ENCODE peak calls at places on chromosomes 6 and 20, in eight cellular contexts. B is iPS-NIHi11, N is BE2C, A is NCI-H2081, L is T1000, V is mucosa of gallbladder, Y is progenitor cell of endocrine pancreas, E is left cardiac atrium. X is an unnamed sample.

GRCh38 chr6:30915591-30915946 is 1.5 kb downstream of the VARS2 start:
- DNase-seq in B (peak), N (peak), A (peak), L (no peak), V (peak), Y (no peak), E (no peak), X (peak)

GRCh38 chr6:32604434-32604877 is 14.8 kb upstream of the HLA-DRB1 start:
- DNase-seq in B (no peak), N (no peak), A (no peak), L (no peak), V (no peak), Y (no peak), E (no peak), X (no peak)

GRCh38 chr6:106783631-106784566 is 154.5 kb downstream of the QRSL1 start:
- DNase-seq in B (no peak), N (no peak), A (no peak), L (peak), V (peak), Y (no peak), E (no peak), X (peak)

GRCh38 chr20:19712737-19713260 is 45.3 kb upstream of the RIN2 start:
- DNase-seq in B (no peak), N (no peak), A (no peak), L (no peak), V (no peak), Y (no peak), E (no peak), X (no peak)

GRCh38 chr6:160972111-160972510 is 19.5 kb upstream of the MAP3K4 start:
- DNase-seq in B (no peak), N (no peak), A (no peak), L (no peak), V (no peak), Y (no peak), E (no peak), X (no peak)

GRCh38 chr20:50804453-50805348 is 9.8 kb downstream of the BCAS4 start:
- DNase-seq in B (no peak), N (no peak), A (no peak), L (no peak), V (no peak), Y (no peak), E (no peak), X (no peak)

GRCh38 chr20:38812182-38812581 is 6.7 kb downstream of the PPP1R16B start:
- DNase-seq in B (no peak), N (no peak), A (no peak), L (no peak), V (no peak), Y (no peak), E (no peak), X (no peak)

GRCh38 chr6:42135161-42135560 is 7.3 kb downstream of the C6orf132 start:
- DNase-seq in B (no peak), N (no peak), A (no peak), L (no peak), V (no peak), Y (no peak), E (no peak), X (no peak)

GRCh38 chr6:31186052-31186734 is 15.7 kb upstream of the POU5F1 start:
- DNase-seq in B (no peak), N (no peak), A (no peak), L (no peak), V (peak), Y (no peak), E (peak), X (no peak)

GRCh38 chr20:32249030-32249738 is 28.3 kb upstream of the KIF3B start:
- DNase-seq in B (no peak), N (no peak), A (no peak), L (no peak), V (no peak), Y (no peak), E (no peak), X (no peak)

GRCh38 chr6:107931894-107932293 is 26.1 kb downstream of the SEC63 start:
- DNase-seq in B (no peak), N (no peak), A (no peak), L (no peak), V (no peak), Y (no peak), E (no peak), X (no peak)

GRCh38 chr6:43724914-43725642 is 37.5 kb upstream of the MRPS18A start:
- DNase-seq in B (peak), N (no peak), A (no peak), L (peak), V (peak), Y (no peak), E (peak), X (no peak)

GRCh38 chr6:5712349-5713215 is 294.1 kb downstream of the NRN1 start:
- DNase-seq in B (no peak), N (no peak), A (no peak), L (no peak), V (no peak), Y (no peak), E (no peak), X (no peak)

GRCh38 chr6:37792457-37793039 is 27.0 kb upstream of the ZFAND3 start:
- DNase-seq in B (no peak), N (no peak), A (no peak), L (no peak), V (no peak), Y (no peak), E (no peak), X (no peak)

GRCh38 chr6:142387997-142388815 is 86.4 kb downstream of the ADGRG6 start:
- DNase-seq in B (peak), N (no peak), A (no peak), L (no peak), V (no peak), Y (no peak), E (no peak), X (peak)

GRCh38 chr20:33812673-33813462 is 1.7 kb downstream of the CHMP4B start:
- DNase-seq in B (peak), N (no peak), A (no peak), L (no peak), V (no peak), Y (no peak), E (no peak), X (peak)